ENCODE peak calls at places on chromosomes 3 and 15, in six cellular contexts. R is tibial nerve, O is gastrocnemius medialis, Q is transverse colon, L is HCT116, Z is adrenal gland. H is an unnamed sample.

GRCh38 chr15:81008312-81008711 is 7.6 kb downstream of the TLNRD1 start:
- DNase-seq in O (no peak), Z (no peak), L (no peak), R (no peak), Q (no peak), H (no peak)

GRCh38 chr3:133856316-133856715 is 39.4 kb downstream of the RAB6B start:
- DNase-seq in O (no peak), L (no peak), Z (no peak), Q (no peak), R (no peak), H (no peak)

GRCh38 chr3:124800511-124801374 is 70.5 kb downstream of the UMPS start:
- DNase-seq in L (no peak), Z (peak; percentile 83), R (no peak), O (peak; percentile 42), Q (no peak), H (peak; percentile 77)

GRCh38 chr3:16067837-16068471 is 106.5 kb upstream of the GALNT15 start:
- DNase-seq in L (no peak), Z (no peak), Q (no peak), O (no peak), R (no peak), H (no peak)

GRCh38 chr3:197960694-197961581 is 921 bp downstream of the LMLN start:
- DNase-seq in O (no peak), Q (no peak), R (no peak), L (no peak), Z (no peak), H (no peak)

GRCh38 chr3:32290619-32291018 is 52.1 kb downstream of the CMTM8 start:
- DNase-seq in Z (no peak), O (no peak), Q (no peak), R (no peak), L (no peak), H (no peak)

GRCh38 chr3:34015204-34016142 is 217.0 kb downstream of the PDCD6IP start:
- DNase-seq in O (no peak), L (no peak), Z (no peak), Q (no peak), R (no peak), H (no peak)

GRCh38 chr3:46845860-46846623 is 17.2 kb downstream of the MYL3 start:
- DNase-seq in O (peak; percentile 61), Q (peak; percentile 79), L (no peak), R (peak; percentile 65), Z (peak; percentile 75), H (peak; percentile 81)

GRCh38 chr3:63278171-63278999 is at the start of gene SYNPR:
- DNase-seq in R (no peak), L (no peak), Z (no peak), Q (no peak), O (no peak), H (no peak)

GRCh38 chr3:116059421-116060096 is 385.7 kb downstream of the LSAMP start:
- DNase-seq in O (no peak), L (peak; percentile 82), Q (no peak), R (no peak), Z (peak; percentile 37), H (no peak)

GRCh38 chr15:93135459-93135858 is 46.4 kb upstream of the RGMA start:
- DNase-seq in L (no peak), R (no peak), O (no peak), Z (no peak), Q (no peak), H (no peak)

GRCh38 chr3:119555929-119556328 is 3.5 kb downstream of the CD80 start:
- DNase-seq in O (no peak), Z (no peak), L (no peak), Q (no peak), R (no peak), H (no peak)

GRCh38 chr3:119558528-119559339 is 680 bp downstream of the CD80 start:
- DNase-seq in Z (no peak), R (no peak), L (no peak), Q (no peak), O (no peak), H (no peak)

GRCh38 chr3:119557874-119558264 is 1.5 kb downstream of the CD80 start:
- DNase-seq in Q (no peak), Z (no peak), R (no peak), L (no peak), O (no peak), H (no peak)

GRCh38 chr3:119557192-119557873 is 2.1 kb downstream of the CD80 start:
- DNase-seq in L (no peak), Q (no peak), Z (no peak), R (no peak), O (no peak), H (no peak)

DNA sequence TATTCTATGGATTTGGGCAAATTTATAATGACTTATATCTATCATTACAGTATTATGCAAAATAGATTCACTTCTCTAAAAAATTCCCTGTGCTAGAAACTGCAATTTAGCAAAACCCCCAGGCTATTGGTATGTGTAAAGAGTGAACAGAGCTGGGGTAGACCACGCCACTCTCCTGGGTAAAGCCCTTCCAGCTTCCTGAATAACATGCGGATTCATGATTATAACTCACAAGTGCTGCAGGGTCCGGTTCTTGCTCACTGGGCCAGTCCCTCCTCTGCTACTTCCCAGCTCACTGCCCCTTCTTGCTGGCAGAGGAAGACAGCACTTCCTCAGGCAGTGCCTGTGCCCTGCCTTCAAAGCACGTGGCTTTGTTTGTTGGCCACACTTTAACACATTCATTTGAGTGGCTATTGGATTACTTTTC is 4.1 kb downstream of the CD80 start:
- DNase-seq in L (no peak), R (peak; percentile 20), Z (peak; percentile 22), Q (no peak), O (no peak), H (no peak)
- TF ChIP-seq POLR2A in L (no peak), R (no peak), Z (no peak), Q (no peak), O (no peak), H (no peak)

GRCh38 chr3:9698293-9698692 is 5.3 kb upstream of the CPNE9 start:
- DNase-seq in L (no peak), R (no peak), Q (no peak), Z (no peak), O (no peak), H (no peak)
- TF ChIP-seq POLR2A in L (no peak), R (no peak), Q (no peak), Z (no peak), O (no peak), H (no peak)

DNA sequence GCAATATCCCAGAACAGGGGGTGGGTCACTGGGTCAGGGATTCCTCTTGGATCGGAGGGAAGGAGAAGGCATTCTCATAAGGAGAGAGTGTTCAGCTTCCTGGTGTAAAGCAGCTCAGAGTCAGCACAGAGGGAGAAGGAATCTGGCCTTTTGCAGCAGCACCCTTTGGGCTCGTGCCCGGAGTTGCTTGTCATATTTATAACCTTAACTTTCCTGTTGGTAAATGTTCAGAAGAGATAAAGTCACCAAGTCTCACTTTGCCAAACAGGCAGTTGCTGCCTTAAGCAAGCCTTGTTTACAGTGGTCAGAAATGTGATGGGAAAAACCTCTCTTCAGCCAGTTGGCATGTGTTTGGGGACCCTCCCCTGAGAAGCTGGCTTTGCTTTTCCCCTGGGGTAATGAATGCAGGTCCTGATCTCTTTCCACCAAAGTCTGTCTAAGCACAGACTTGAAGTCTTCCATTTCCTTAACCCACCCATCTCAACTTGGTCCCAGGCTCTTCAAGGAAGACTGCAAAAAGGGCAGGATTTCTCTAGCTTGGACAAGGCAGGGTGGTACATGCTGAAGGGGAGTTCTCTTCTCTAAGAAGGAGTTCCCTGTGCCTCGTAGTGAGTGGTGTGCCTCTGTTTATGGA is 206.9 kb upstream of the BHLHE40 start:
- DNase-seq in L (no peak), Q (peak; percentile 85), Z (peak; percentile 93), O (peak; percentile 87), R (peak; percentile 73), H (peak; percentile 82)
- TF ChIP-seq POLR2A in L (no peak), Q (no peak), Z (no peak), O (no peak), R (no peak), H (no peak)

DNA sequence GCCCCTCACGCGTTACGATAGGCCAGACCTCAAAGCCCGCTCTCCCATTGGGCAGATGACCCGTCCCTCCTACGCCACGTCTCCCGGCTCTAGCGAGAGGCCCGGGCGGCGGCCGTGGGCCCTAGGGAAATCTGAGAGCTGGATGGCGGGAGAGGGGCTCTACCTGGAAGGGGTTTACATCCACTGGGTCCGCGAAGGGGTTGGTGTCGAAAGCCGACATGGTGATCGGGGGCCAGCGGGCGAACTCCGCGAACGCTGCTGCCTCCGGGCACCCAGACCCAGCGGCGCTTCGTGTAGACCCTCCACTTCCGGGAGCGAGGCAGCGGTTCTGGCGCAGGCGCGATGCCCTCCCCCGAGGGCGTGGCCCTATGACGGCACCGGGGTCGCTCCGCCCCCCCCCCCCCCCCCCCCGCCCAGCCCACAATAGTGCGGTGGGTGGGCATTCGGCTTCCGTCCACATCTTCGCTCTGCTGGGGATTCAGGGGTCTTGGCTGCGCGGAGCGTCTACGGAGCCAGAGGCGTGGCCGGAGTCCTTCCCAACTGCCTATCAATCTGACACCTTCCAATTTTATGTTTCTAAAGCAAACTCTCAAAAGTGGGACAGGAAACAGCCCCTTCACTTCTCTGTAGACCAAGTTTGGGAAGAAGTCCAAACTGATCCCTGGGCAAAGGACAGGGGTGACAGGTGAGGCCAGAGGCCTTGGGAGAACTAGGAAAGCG is at the start of gene SCAMP2:
- DNase-seq in R (peak; percentile 90), Z (peak; percentile 96), Q (peak; percentile 95), L (peak; percentile 91), O (peak; percentile 94), H (peak; percentile 97)
- TF ChIP-seq POLR2A in R (peak; percentile 87), Z (peak; percentile 65), Q (peak; percentile 92), L (peak; percentile 74), O (peak; percentile 82), H (peak; percentile 85)

DNA sequence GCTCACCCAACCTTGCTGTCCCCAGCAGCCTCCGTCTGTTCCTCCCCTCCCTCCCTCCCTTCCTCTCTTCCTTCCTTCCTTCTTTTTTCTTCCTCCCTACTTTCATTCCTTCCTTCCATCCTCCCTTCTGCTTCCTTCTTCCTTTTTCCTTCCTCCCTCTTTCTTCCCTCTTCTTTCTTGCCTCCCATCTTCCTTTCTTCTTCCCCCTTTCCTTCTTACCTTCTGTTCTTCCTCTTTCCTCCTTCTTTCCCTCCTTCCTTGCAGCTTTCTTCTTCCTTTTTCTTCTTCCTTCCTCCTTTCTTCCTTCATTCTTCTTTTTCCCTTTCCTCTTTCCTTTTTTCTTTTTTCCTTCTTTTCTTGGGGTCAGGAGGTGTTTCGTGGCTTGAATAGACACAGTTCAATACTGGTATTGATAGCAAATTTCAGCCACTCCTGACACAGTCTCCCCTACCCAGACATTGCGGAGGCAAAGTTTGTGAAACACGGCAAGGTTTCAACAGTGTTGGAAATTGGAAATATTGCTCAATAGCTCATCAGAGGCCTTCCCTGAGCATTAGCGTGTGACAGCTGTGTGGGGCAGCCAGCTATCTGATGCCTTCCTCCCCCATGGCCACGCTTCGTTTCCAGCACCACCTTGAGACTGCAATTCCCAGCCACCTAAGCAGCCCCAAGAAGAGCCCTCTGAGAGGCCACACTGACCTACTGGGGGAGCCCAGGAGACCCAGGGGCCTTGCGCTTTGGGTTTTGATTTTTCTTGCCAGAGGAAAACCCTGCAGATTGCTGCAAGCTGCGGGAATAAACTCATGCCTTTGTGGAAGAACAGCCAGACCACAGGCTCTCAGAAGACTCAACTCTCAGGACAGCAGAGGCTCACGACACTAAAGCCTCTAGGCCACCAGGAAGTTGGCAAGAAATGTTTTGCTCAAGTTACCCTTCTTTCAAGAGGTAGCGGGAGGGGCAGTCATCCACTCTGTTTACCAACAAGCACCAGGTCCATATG is 82.2 kb downstream of the KLF15 start:
- DNase-seq in Q (no peak), L (no peak), O (no peak), Z (no peak), R (no peak), H (no peak)
- TF ChIP-seq POLR2A in Q (no peak), L (no peak), O (no peak), Z (no peak), R (no peak), H (no peak)